ENCODE peak calls at places on chromosomes 11 and 22, in eight cellular contexts. K is A673; O is heart right ventricle; I is activated CD8-positive, alpha-beta T cell treated with anti-CD3 and anti-CD28 coated beads for 36 hours; R is SHP77 treated with DMSO at 0.1 percent for 48 hours; U is iris pigment epithelial cell; S is Daoy; X is Right ventricle myocardium superior. L is an unnamed sample.
A peak's percentile ranks its signal among the peaks of the same experiment; 100 is the strongest.

GRCh38 chr11:17550455-17551346 is 3.6 kb downstream of the OTOG start:
- DNase-seq in K (no peak), O (no peak), I (peak; percentile 20), R (no peak), U (peak; percentile 8), S (peak; percentile 27), X (no peak), L (no peak)

GRCh38 chr11:126669416-126669815 is 313.9 kb downstream of the ST3GAL4 start:
- DNase-seq in K (no peak), O (no peak), I (no peak), R (no peak), U (no peak), S (peak; percentile 45), X (no peak), L (no peak)

GRCh38 chr11:93025558-93026255 is 56.3 kb downstream of the MTNR1B start:
- DNase-seq in K (no peak), O (no peak), I (no peak), R (no peak), U (no peak), S (no peak), X (no peak), L (no peak)

GRCh38 chr11:78230161-78230877 is 41.6 kb downstream of the USP35 start:
- DNase-seq in K (peak; percentile 43), O (peak; percentile 67), I (no peak), R (no peak), U (no peak), S (no peak), X (no peak), L (no peak)

GRCh38 chr11:5280582-5281102 is 10.9 kb upstream of the HBE1 start:
- DNase-seq in K (peak; percentile 35), O (peak; percentile 8), I (peak; percentile 37), R (no peak), U (peak; percentile 99), S (peak; percentile 93), X (peak; percentile 39), L (peak; percentile 98)

GRCh38 chr11:45154276-45154675 is 7.8 kb downstream of the PRDM11 start:
- DNase-seq in K (no peak), O (no peak), I (no peak), R (no peak), U (no peak), S (no peak), X (no peak), L (no peak)

GRCh38 chr11:105718641-105719040 is 108.8 kb downstream of the GRIA4 start:
- DNase-seq in K (no peak), O (no peak), I (no peak), R (no peak), U (peak; percentile 51), S (no peak), X (no peak), L (no peak)

GRCh38 chr11:65917077-65917433 is 1.8 kb downstream of the C11orf68 start:
- DNase-seq in K (no peak), O (no peak), I (no peak), R (no peak), U (no peak), S (no peak), X (no peak), L (no peak)

GRCh38 chr22:20853236-20853660 is 5.4 kb downstream of the PI4KA start:
- DNase-seq in K (no peak), O (no peak), I (no peak), R (no peak), U (no peak), S (no peak), X (no peak), L (no peak)

L was measured in smooth muscle cell of the brain vasculature.